ENCODE peak calls at places on chromosomes 2 and 18, in seven cellular contexts. T is colonic mucosa, H is testis, Z is NT2/D1, J is left ventricle myocardium inferior, D is GM12878, N is right atrium auricular region. S is an unnamed sample. For H3K36me3 and H3K27me3, the result is how much of the 10 kb centered on the place peaks cover.

GRCh38 chr2:174145827-174146226 is 102.5 kb downstream of the OLA1 start:
- DNase-seq in T (no peak), H (peak), Z (no peak), J (no peak), D (no peak), N (no peak), S (peak)

GRCh38 chr18:50973367-50974126 is 5.7 kb downstream of the ELAC1 start:
- DNase-seq in T (no peak), H (no peak), Z (no peak), J (no peak), D (no peak), N (no peak), S (no peak)

GRCh38 chr2:60552096-60552850 is 1.2 kb downstream of the BCL11A start:
- DNase-seq in T (no peak), H (no peak), Z (no peak), J (no peak), D (no peak), N (no peak), S (peak)

GRCh38 chr2:45315881-45316280 is 295.2 kb downstream of the SRBD1 start:
- DNase-seq in T (no peak), H (peak), Z (no peak), J (no peak), D (no peak), N (no peak), S (no peak)

GRCh38 chr18:21203096-21203495 is 38.9 kb upstream of the GREB1L start:
- DNase-seq in T (no peak), H (no peak), Z (no peak), J (no peak), D (no peak), N (no peak), S (no peak)

GRCh38 chr18:58135806-58136331 is 91.8 kb downstream of the NEDD4L start:
- DNase-seq in T (peak), H (peak), Z (peak), J (no peak), D (peak), N (peak), S (peak)

GRCh38 chr2:152477347-152478092 is 142.5 kb downstream of the FMNL2 start:
- DNase-seq in T (no peak), H (no peak), Z (no peak), J (no peak), D (no peak), N (no peak), S (no peak)

GRCh38 chr2:25304339-25304728 is 37.4 kb downstream of the DNMT3A start:
- DNase-seq in T (no peak), H (no peak), Z (no peak), J (no peak), D (no peak), N (no peak), S (peak)

GRCh38 chr2:54404270-54404669 is 51.9 kb upstream of the SPTBN1 start:
- DNase-seq in T (no peak), H (no peak), Z (no peak), J (no peak), D (no peak), N (no peak), S (no peak)

GRCh38 chr2:119637371-119637770 is 41.6 kb upstream of the TMEM177 start:
- DNase-seq in T (no peak), H (no peak), Z (no peak), J (no peak), D (no peak), N (no peak), S (no peak)

GRCh38 chr2:31523871-31524492 is 56.8 kb downstream of the SRD5A2 start:
- DNase-seq in T (peak), H (peak), Z (peak), J (no peak), D (no peak), N (no peak), S (peak)

GRCh38 chr18:58635891-58636290 is 7.0 kb upstream of the ALPK2 start:
- DNase-seq in T (no peak), H (no peak), Z (no peak), J (no peak), D (peak), N (no peak), S (no peak)

GRCh38 chr2:224941958-224942357 is 100.3 kb downstream of the DOCK10 start:
- DNase-seq in T (no peak), H (no peak), Z (peak), J (no peak), D (no peak), N (no peak), S (no peak)

GRCh38 chr2:121098556-121098955 is 186.4 kb downstream of the TFCP2L1 start:
- DNase-seq in T (no peak), H (no peak), Z (no peak), J (no peak), D (no peak), N (no peak), S (peak)

GRCh38 chr18:74976331-74976909 is 232.5 kb downstream of the PTGR3 start:
- DNase-seq in T (no peak), H (no peak), Z (no peak), J (no peak), D (no peak), N (no peak), S (no peak)

GRCh38 chr18:74226156-74226555 is 65.6 kb downstream of the CYB5A start:
- DNase-seq in T (no peak), H (no peak), Z (no peak), J (no peak), D (no peak), N (no peak), S (no peak)

DNA sequence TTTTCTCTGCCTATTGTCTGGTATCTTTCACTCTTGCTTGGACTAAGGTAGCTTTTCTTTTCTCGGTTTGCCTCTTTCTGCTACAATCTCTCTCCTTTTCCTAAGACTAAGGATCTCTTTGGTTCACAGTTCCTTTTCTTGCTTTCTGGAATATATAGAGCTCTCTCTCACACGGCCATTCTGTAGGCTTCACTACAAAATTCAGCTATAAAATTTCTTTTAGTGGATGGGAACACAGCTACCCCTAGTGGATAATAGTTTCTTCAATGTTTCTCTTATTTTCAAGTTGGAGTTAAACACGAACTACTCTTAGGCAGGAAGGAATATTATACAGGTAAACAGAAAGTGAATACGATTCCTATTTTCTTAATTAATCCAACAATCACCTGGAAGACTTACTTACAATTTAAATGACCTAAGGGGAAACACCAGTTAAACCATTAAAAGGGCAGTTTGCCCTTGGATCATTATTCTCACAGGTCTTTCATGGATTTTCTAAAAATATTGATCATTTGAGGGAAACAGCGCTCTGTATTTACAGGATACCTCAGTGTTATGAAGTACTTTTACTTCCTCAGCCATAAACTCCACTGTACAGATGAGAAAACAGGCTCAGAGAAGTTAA is 140.5 kb downstream of the LRP2 start:
- DNase-seq in T (no peak), H (no peak), Z (no peak), J (no peak), D (no peak), N (no peak), S (peak)
- H3K4me3 ChIP-seq in T (no peak), H (no peak), Z (no peak), J (no peak), D (no peak), N (no peak), S (no peak)

GRCh38 chr2:238182362-238182761 is 21.1 kb downstream of the ILKAP start:
- DNase-seq in T (no peak), H (no peak), Z (no peak), J (no peak), D (no peak), N (no peak), S (no peak)

GRCh38 chr2:238183846-238184245 is 19.6 kb downstream of the ILKAP start:
- DNase-seq in T (no peak), H (no peak), Z (no peak), J (no peak), D (no peak), N (no peak), S (no peak)

GRCh38 chr2:238176565-238176964 is 17.8 kb downstream of the ERFE start:
- DNase-seq in T (no peak), H (no peak), Z (no peak), J (no peak), D (no peak), N (no peak), S (no peak)

GRCh38 chr2:238174701-238175100 is 15.9 kb downstream of the ERFE start:
- DNase-seq in T (peak), H (no peak), Z (no peak), J (no peak), D (no peak), N (no peak), S (no peak)

DNA sequence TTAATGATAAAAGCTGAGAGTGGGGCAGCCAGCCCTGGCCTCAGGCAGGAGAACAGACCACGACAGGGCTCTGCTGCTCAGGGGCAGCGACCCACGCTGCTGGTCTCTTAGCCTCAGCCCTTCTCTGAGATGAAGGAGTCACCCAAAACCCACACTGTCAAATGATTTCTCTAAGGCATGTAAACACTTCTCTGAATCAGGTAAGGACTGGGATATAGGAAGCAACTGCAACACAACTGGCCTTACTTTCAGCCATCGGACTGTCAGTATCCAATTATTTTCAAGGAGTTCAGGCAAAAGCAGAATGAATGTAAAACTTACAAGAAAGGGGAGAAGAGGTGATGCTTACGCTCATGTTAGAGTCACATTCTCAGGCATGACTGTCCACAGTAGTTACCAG is 21.8 kb downstream of the ERFE start:
- DNase-seq in T (no peak), H (no peak), Z (no peak), J (no peak), D (no peak), N (no peak), S (no peak)
- H3K36me3 ChIP-seq in T (under half), H (under half), Z (half or more), J (half or more), D (under half), N (half or more), S (under half)

GRCh38 chr2:176167398-176167797 is 10.3 kb downstream of the HOXD3 start:
- DNase-seq in T (no peak), H (no peak), Z (no peak), J (no peak), D (no peak), N (no peak), S (no peak)
- H3K27me3 ChIP-seq in T (under half), H (under half), Z (half or more), J (half or more), D (under half), N (under half), S (half or more)

DNA sequence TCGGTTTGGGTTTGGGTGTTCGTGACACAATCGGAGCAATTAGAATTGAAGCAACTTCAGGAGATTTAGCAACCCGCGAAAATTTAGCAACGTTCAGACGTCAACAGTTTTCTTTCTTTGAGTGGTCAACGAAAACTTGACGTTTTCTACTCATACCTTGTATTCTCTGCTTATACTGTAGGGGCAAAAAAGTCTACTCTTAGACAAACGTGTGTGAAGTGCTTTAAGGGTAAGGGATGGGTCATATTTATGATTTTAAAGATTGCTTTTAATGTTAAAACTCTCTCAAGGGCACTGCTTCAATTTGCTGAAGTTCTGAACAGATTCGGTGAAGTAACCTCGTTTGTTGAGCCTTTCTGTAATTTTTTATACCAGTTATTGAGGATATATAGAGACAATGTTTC is 9.5 kb downstream of the OTX1 start:
- DNase-seq in T (no peak), H (no peak), Z (no peak), J (no peak), D (no peak), N (no peak), S (no peak)
- H3K4me3 ChIP-seq in T (no peak), H (peak), Z (no peak), J (no peak), D (peak), N (no peak), S (peak)